ENCODE peak calls at places on chromosomes 12 and 14, in ten cellular contexts. F is EL, T is activated T-cell treated with anti-CD3 and anti-CD28 coated beads for 1 hour, L is ACHN, R is mesothelial cell of epicardium, X is hypothalamus, M is SK-N-DZ, G is NCI-H748 treated with DMSO at 0.1 percent for 48 hours, Y is DMS153, Z is SW480. D is an unnamed sample.

GRCh38 chr12:16524378-16524777 is 81.6 kb downstream of the LMO3 start:
- DNase-seq in Z (no peak), T (no peak), L (no peak), F (no peak), G (peak; percentile 4), Y (no peak), X (no peak), M (no peak), R (no peak), D (peak; percentile 96)

GRCh38 chr14:81710232-81710845 is 176.7 kb upstream of the SEL1L start:
- DNase-seq in X (no peak), F (peak; percentile 1), R (no peak), Y (peak; percentile 42), G (peak; percentile 41), L (peak; percentile 42), M (peak; percentile 71), T (no peak), Z (peak; percentile 54), D (peak; percentile 70)

GRCh38 chr14:104039214-104039613 is 46.3 kb upstream of the ASPG start:
- DNase-seq in L (no peak), M (no peak), G (no peak), T (no peak), Z (no peak), F (no peak), Y (no peak), R (no peak), X (no peak), D (no peak)

GRCh38 chr14:105088812-105089745 is 23.8 kb upstream of the GPR132 start:
- DNase-seq in G (no peak), T (no peak), L (no peak), X (no peak), M (no peak), R (no peak), Z (no peak), F (peak; percentile 29), Y (no peak), D (no peak)

GRCh38 chr12:62683724-62684501 is 217.3 kb downstream of the MON2 start:
- DNase-seq in R (no peak), G (no peak), Z (no peak), X (no peak), M (no peak), L (no peak), F (no peak), Y (no peak), T (no peak), D (no peak)

GRCh38 chr14:101223147-101223546 is 319.6 kb upstream of the RTL1 start:
- DNase-seq in G (no peak), T (no peak), X (no peak), Y (no peak), L (no peak), M (no peak), F (no peak), R (no peak), Z (no peak), D (no peak)

GRCh38 chr14:96268426-96269358 is 12.7 kb downstream of the BDKRB1 start:
- DNase-seq in M (no peak), R (no peak), Z (peak; percentile 51), F (peak; percentile 97), G (no peak), X (no peak), T (no peak), Y (no peak), L (peak; percentile 82), D (peak; percentile 6)

GRCh38 chr14:24481622-24482324 is 26.3 kb downstream of the CMA1 start:
- DNase-seq in M (peak; percentile 85), G (peak; percentile 10), Y (no peak), L (peak; percentile 54), T (peak; percentile 22), F (peak; percentile 36), R (no peak), X (no peak), Z (peak; percentile 35), D (peak; percentile 77)

GRCh38 chr12:89060133-89060532 is 292.2 kb downstream of the DUSP6 start:
- DNase-seq in Y (no peak), R (no peak), L (no peak), T (no peak), X (no peak), M (no peak), Z (peak; percentile 28), G (peak; percentile 46), F (no peak), D (peak; percentile 64)

GRCh38 chr12:57772429-57773322 is at the start of gene EEF1AKMT3:
- DNase-seq in G (no peak), F (peak; percentile 75), Y (no peak), R (no peak), M (no peak), L (peak; percentile 81), T (no peak), Z (no peak), X (peak; percentile 43), D (peak; percentile 92)

GRCh38 chr14:54942913-54943312 is 40.3 kb upstream of the GCH1 start:
- DNase-seq in T (no peak), X (no peak), R (no peak), G (no peak), Z (no peak), L (no peak), Y (no peak), F (no peak), M (no peak), D (no peak)